ENCODE peak calls at places on chromosomes 11 and 22, in six cellular contexts. D is neural crest cell, M is breast epithelium, Z is endothelial cell, Q is GM13977, W is natural killer cell. E is an unnamed sample.
A peak's percentile ranks its signal among the peaks of the same experiment; 100 is the strongest.

GRCh38 chr11:98136357-98136756 is 884.4 kb upstream of the CNTN5 start:
- DNase-seq in W (no peak), M (no peak), Q (no peak), Z (no peak), D (no peak), E (no peak)

GRCh38 chr11:114196994-114197702 is 99.1 kb upstream of the NNMT start:
- DNase-seq in M (no peak), Z (no peak), Q (peak; percentile 53), D (no peak), W (no peak), E (no peak)

GRCh38 chr11:75527130-75527529 is 1.4 kb upstream of the GDPD5 start:
- DNase-seq in D (no peak), Z (no peak), Q (no peak), W (no peak), M (no peak), E (no peak)

GRCh38 chr11:73072935-73073481 is 69.1 kb downstream of the FCHSD2 start:
- DNase-seq in Z (no peak), D (no peak), Q (peak; percentile 39), W (no peak), M (no peak), E (no peak)

GRCh38 chr11:134063991-134064747 is 4.7 kb upstream of the JAM3 start:
- DNase-seq in M (no peak), Z (no peak), W (no peak), Q (no peak), D (no peak), E (no peak)

GRCh38 chr11:12248330-12248729 is 129.0 kb upstream of the PARVA start:
- DNase-seq in M (peak; percentile 93), D (no peak), Z (no peak), Q (no peak), W (no peak), E (no peak)

GRCh38 chr11:86814775-86815174 is 14.4 kb downstream of the PRSS23 start:
- DNase-seq in D (no peak), Z (no peak), W (no peak), M (no peak), Q (no peak), E (no peak)

GRCh38 chr11:69861901-69862300 is 42.7 kb upstream of the FGF3 start:
- DNase-seq in Q (no peak), M (no peak), Z (no peak), D (no peak), W (no peak), E (no peak)

GRCh38 chr11:73429121-73429740 is 53.0 kb downstream of the RELT start:
- DNase-seq in M (no peak), D (no peak), Z (no peak), W (no peak), Q (no peak), E (no peak)

GRCh38 chr11:69834811-69835800 is 15.9 kb upstream of the FGF3 start:
- DNase-seq in Q (peak; percentile 13), Z (no peak), D (no peak), W (no peak), M (no peak), E (no peak)

GRCh38 chr11:5809905-5810792 is 1.4 kb downstream of the OR52N2 start:
- DNase-seq in D (no peak), Z (peak; percentile 28), Q (no peak), W (no peak), M (no peak), E (no peak)

GRCh38 chr11:1476946-1477736 is 9.4 kb downstream of the MOB2 start:
- DNase-seq in M (no peak), W (no peak), Z (no peak), D (no peak), Q (no peak), E (no peak)

DNA sequence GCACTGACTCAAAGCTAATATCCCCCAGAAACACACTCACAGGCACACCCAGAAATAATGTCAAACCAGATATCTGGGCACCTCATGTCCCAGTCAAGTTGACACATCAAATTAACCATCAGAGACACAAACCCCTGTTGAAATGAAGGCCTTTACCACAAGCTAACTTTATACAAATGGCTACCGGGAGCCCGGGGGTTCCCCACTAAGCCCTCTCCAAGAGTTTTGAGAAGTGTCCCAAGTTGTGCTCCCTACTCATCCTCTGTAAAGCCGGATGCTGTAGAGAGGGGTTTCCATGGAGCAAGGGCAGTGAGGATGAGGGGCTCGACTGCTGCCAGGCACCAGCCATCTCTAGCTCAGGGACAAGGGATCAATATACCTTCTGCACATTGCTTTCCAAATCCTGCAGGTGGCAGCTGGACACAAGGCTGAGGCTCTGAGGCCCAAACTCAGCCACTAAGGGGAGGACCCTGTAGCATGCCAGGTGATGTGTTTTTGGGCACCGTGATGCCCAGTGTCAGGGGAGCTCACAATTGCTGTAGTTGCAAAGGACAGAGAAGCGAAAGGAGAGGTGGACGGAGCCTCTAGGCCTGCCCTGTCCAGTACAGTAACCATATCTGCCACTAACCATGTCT is 145.7 kb downstream of the TTC17 start:
- DNase-seq in Z (peak; percentile 35), Q (peak; percentile 43), D (peak; percentile 16), M (no peak), W (no peak), E (peak; percentile 15)
- TF ChIP-seq CTCF in Z (no peak), Q (peak; percentile 57), D (peak; percentile 59), M (no peak), W (no peak), E (peak; percentile 35)

GRCh38 chr22:31284241-31284745 is 8.0 kb downstream of the PIK3IP1 start:
- DNase-seq in D (no peak), Z (no peak), M (no peak), W (no peak), Q (no peak), E (no peak)
- TF ChIP-seq CTCF in D (no peak), Z (no peak), M (no peak), W (no peak), Q (no peak), E (no peak)

GRCh38 chr11:78833237-78833636 is 258.6 kb upstream of the NARS2 start:
- DNase-seq in W (no peak), M (no peak), D (no peak), Q (no peak), Z (no peak), E (peak; percentile 21)

GRCh38 chr11:78834886-78835285 is 260.2 kb upstream of the NARS2 start:
- DNase-seq in Q (no peak), D (no peak), Z (no peak), W (no peak), M (no peak), E (no peak)

GRCh38 chr11:78831571-78831970 is 256.9 kb upstream of the NARS2 start:
- DNase-seq in M (no peak), D (no peak), Z (no peak), W (no peak), Q (no peak), E (no peak)

GRCh38 chr11:78830277-78830676 is 255.6 kb upstream of the NARS2 start:
- DNase-seq in W (no peak), D (no peak), Z (no peak), M (no peak), Q (no peak), E (peak; percentile 15)

DNA sequence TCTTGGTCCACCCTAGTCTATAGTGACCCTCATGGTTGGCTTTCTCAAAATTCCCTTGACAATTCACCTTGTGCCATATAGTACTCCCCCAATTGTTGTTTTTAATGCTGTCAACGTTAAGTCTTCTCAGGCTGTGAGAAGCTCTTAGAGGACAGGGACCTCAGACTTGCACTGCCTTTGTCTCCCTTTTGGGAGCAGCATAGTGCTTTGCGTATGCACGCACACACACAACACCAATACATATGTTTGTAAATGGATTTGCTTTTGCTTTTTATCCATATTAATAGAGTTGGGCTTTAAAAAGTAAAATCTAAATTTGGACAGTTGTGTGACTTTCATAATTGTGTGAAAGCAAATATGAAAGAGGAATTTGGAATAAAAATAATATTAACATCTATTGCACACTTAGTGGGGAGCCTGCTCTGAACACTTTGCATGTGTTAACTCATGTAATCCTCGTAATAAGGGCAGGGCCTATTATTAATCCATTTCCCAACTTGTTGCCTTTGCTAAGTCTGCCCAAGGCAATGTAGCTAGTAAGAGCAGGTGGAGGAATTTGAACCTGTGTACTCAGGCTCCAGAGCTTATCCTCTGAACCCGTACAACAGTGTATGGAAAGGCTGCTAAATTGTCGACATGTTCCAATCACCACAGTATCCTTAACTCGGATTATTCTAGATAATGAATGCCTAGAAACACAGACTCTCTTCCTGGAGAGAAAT is 257.7 kb upstream of the NARS2 start:
- DNase-seq in D (no peak), Z (no peak), Q (no peak), W (no peak), M (no peak), E (no peak)
- TF ChIP-seq CTCF in D (no peak), Z (no peak), Q (no peak), W (no peak), M (no peak), E (no peak)

GRCh38 chr22:36659762-36660509 is 43.6 kb downstream of the CACNG2 start:
- DNase-seq in Q (peak; percentile 31), W (no peak), Z (no peak), M (peak; percentile 93), D (no peak), E (no peak)
- TF ChIP-seq CTCF in Q (no peak), W (no peak), Z (no peak), M (no peak), D (no peak), E (no peak)

DNA sequence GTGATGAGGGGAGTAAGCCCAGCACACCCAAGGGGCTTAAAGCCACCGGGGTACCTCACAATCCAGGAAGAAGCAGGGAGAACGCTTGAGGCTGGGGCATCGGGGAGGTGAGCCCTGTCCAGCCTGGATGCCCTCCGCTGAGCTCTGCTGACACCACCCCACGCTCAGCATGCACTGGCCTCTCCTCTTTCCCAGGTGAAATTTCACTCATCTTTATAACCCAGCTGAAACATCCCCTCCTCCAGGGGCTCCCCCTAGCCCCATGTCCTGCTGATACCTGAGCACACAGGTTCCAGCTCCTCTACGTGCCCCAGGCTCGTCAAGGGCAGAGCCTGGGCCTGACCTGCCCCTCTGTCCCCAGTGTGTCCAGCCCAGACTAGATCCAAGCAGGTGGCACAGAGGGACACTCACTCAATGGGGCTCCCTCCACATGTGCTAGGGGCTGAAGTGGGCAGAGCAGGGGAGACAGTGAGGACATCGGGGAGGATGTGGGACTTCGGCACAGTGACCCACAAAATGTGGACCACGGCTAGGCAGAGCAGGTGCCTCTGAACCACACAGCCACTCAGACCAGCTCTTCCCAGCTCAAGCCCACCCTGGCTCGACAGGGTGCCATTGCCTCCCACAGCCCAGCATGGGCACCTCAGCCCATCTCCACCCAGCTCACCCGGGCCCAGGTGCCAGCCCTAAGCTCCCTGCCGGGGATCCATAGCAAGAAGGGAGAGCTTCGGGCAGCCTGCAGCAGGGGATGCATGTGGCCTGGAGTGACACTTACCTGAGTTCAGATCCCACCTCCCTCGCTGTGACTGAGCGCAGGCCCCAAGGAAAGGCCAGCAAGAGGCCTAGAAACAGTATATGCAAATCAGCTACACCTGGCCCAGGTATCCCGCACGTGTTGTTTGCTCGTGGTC is 46.7 kb upstream of the RTL6 start:
- DNase-seq in M (peak; percentile 34), Q (no peak), W (no peak), Z (no peak), D (no peak), E (no peak)
- TF ChIP-seq CTCF in M (no peak), Q (no peak), W (no peak), Z (no peak), D (no peak), E (no peak)

DNA sequence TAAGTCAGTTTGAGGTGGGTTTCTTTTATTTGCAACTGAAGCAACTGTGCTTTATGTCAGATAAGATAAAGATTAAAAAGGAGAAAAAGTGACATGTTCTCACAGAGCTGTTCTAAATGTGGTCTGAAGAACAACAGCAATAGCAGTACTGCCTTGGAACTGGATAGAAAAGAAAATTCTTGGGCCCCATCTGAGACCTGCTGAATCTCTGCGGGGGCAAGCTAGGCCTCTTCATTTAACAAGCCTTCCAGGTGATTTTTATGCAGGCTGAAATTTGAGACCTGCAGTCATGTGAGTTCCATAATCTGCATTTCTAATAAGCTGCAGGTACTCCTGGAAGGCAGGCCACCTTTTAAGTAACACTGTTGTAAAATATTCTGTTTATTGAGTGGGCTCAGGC is 91.4 kb upstream of the CTSC start:
- DNase-seq in Z (no peak), M (no peak), W (no peak), D (no peak), Q (no peak), E (no peak)
- TF ChIP-seq CTCF in Z (no peak), M (no peak), W (no peak), D (no peak), Q (no peak), E (no peak)